ENCODE peak calls at places on chromosomes 7 and 10, in ten cellular contexts. D is foreskin fibroblast, Q is iris pigment epithelial cell, J is GM12865, T is AG08396, Y is HT1080, A is SK-N-SH, F is fibroblast of pulmonary artery, U is tibial nerve, B is choroid plexus epithelial cell. W is an unnamed sample.
A peak's percentile ranks its signal among the peaks of the same experiment; 100 is the strongest.

GRCh38 chr7:127782550-127783266 is 130.7 kb downstream of the SND1 start:
- DNase-seq in D (peak; percentile 23), Q (no peak), J (peak; percentile 16), T (peak; percentile 15), Y (no peak), A (peak; percentile 39), F (peak; percentile 47), U (no peak), B (peak; percentile 47), W (no peak)

GRCh38 chr7:101915000-101915399 is 97.6 kb downstream of the CUX1 start:
- DNase-seq in D (no peak), Q (no peak), J (no peak), T (no peak), Y (no peak), A (peak; percentile 69), F (no peak), U (no peak), B (no peak), W (no peak)

GRCh38 chr10:99595770-99596465 is 24.3 kb downstream of the SLC25A28 start:
- DNase-seq in D (no peak), Q (no peak), J (no peak), T (no peak), Y (peak; percentile 6), A (no peak), F (no peak), U (no peak), B (no peak), W (peak; percentile 20)

GRCh38 chr10:99412100-99412499 is 18.3 kb downstream of the GOT1 start:
- DNase-seq in D (no peak), Q (no peak), J (no peak), T (no peak), Y (no peak), A (no peak), F (no peak), U (no peak), B (no peak), W (no peak)

GRCh38 chr7:95095259-95096122 is 188.1 kb downstream of the PPP1R9A start:
- DNase-seq in D (no peak), Q (no peak), J (no peak), T (no peak), Y (no peak), A (no peak), F (no peak), U (no peak), B (no peak), W (no peak)

GRCh38 chr7:154898973-154899855 is 103.7 kb downstream of the PAXIP1 start:
- DNase-seq in D (no peak), Q (no peak), J (no peak), T (no peak), Y (no peak), A (no peak), F (no peak), U (no peak), B (no peak), W (no peak)

GRCh38 chr7:137923380-137923779 is 76.6 kb upstream of the DGKI start:
- DNase-seq in D (peak; percentile 60), Q (peak; percentile 81), J (peak; percentile 15), T (peak; percentile 29), Y (peak; percentile 83), A (no peak), F (peak; percentile 44), U (no peak), B (peak; percentile 57), W (peak; percentile 68)

GRCh38 chr7:39892361-39892760 is 57.7 kb upstream of the CDK13 start:
- DNase-seq in D (no peak), Q (no peak), J (no peak), T (no peak), Y (no peak), A (no peak), F (no peak), U (no peak), B (no peak), W (no peak)

GRCh38 chr7:91156326-91156725 is 107.9 kb upstream of the FZD1 start:
- DNase-seq in D (peak; percentile 45), Q (no peak), J (no peak), T (no peak), Y (no peak), A (no peak), F (no peak), U (no peak), B (no peak), W (no peak)

GRCh38 chr10:103504181-103504783 is 10.8 kb downstream of the NEURL1 start:
- DNase-seq in D (peak; percentile 53), Q (peak; percentile 99), J (peak; percentile 72), T (peak; percentile 62), Y (peak; percentile 99), A (peak; percentile 27), F (peak; percentile 96), U (no peak), B (peak; percentile 99), W (no peak)

GRCh38 chr7:18558503-18558902 is 63.0 kb downstream of the HDAC9 start:
- DNase-seq in D (no peak), Q (no peak), J (no peak), T (no peak), Y (peak; percentile 13), A (no peak), F (no peak), U (no peak), B (no peak), W (no peak)

GRCh38 chr10:131885391-131886165 is 15.2 kb upstream of the PPP2R2D start:
- DNase-seq in D (peak; percentile 24), Q (peak; percentile 51), J (peak; percentile 69), T (peak; percentile 89), Y (peak; percentile 64), A (peak; percentile 93), F (peak; percentile 58), U (peak; percentile 45), B (peak; percentile 67), W (peak; percentile 88)

GRCh38 chr7:55413442-55413841 is 48.3 kb downstream of the LANCL2 start:
- DNase-seq in D (no peak), Q (no peak), J (no peak), T (no peak), Y (no peak), A (no peak), F (no peak), U (no peak), B (no peak), W (no peak)

GRCh38 chr7:39406464-39406863 is 159.7 kb upstream of the YAE1 start:
- DNase-seq in D (no peak), Q (no peak), J (no peak), T (no peak), Y (no peak), A (no peak), F (no peak), U (no peak), B (no peak), W (no peak)

GRCh38 chr7:14902589-14902963 is at the start of gene DGKB:
- DNase-seq in D (peak; percentile 29), Q (no peak), J (no peak), T (no peak), Y (no peak), A (peak; percentile 52), F (peak; percentile 64), U (no peak), B (peak; percentile 35), W (peak; percentile 43)

GRCh38 chr10:73359492-73359891 is 828 bp upstream of the CFAP70 start:
- DNase-seq in D (no peak), Q (peak; percentile 6), J (no peak), T (no peak), Y (no peak), A (no peak), F (no peak), U (no peak), B (no peak), W (no peak)

GRCh38 chr10:82880776-82881175 is 1005.8 kb downstream of the NRG3 start:
- DNase-seq in D (no peak), Q (no peak), J (no peak), T (no peak), Y (no peak), A (no peak), F (no peak), U (no peak), B (no peak), W (no peak)

GRCh38 chr7:54833021-54833467 is 74.0 kb upstream of the SEC61G start:
- DNase-seq in D (no peak), Q (no peak), J (no peak), T (no peak), Y (no peak), A (no peak), F (no peak), U (no peak), B (no peak), W (no peak)

GRCh38 chr10:77236700-77237099 is 400.9 kb downstream of the KCNMA1 start:
- DNase-seq in D (no peak), Q (peak; percentile 80), J (no peak), T (no peak), Y (peak; percentile 81), A (no peak), F (peak; percentile 45), U (no peak), B (peak; percentile 58), W (no peak)

GRCh38 chr7:150945853-150946825 is 32.0 kb downstream of the KCNH2 start:
- DNase-seq in D (no peak), Q (no peak), J (no peak), T (peak; percentile 9), Y (no peak), A (peak; percentile 97), F (no peak), U (peak; percentile 39), B (no peak), W (no peak)

GRCh38 chr7:33692956-33693355 is 212.4 kb upstream of the BMPER start:
- DNase-seq in D (peak; percentile 78), Q (peak; percentile 12), J (no peak), T (peak; percentile 21), Y (peak; percentile 68), A (no peak), F (peak; percentile 76), U (no peak), B (peak; percentile 39), W (peak; percentile 74)

W was measured in AG20443.